ENCODE peak calls at places on chromosomes 4 and X, in six cellular contexts. R is heart left ventricle, D is SK-N-DZ, H is left ventricle myocardium inferior, G is neural crest cell, Z is IMR-90. J is an unnamed sample.
A peak's percentile ranks its signal among the peaks of the same experiment; 100 is the strongest.

GRCh38 chr4:119529788-119530187 is 98.8 kb downstream of the PDE5A start:
- DNase-seq in G (no peak), Z (no peak), H (no peak), R (no peak), D (no peak), J (no peak)

GRCh38 chr4:188417181-188417580 is 277.9 kb downstream of the TRIML1 start:
- DNase-seq in R (no peak), Z (peak; percentile 15), H (no peak), G (no peak), D (no peak), J (no peak)

GRCh38 chr4:154741877-154742851 is 1.6 kb upstream of the LRAT start:
- DNase-seq in Z (no peak), H (no peak), G (peak; percentile 25), R (no peak), D (no peak), J (no peak)

GRCh38 chrX:137982791-137983190 is 416.9 kb downstream of the ZIC3 start:
- DNase-seq in R (no peak), G (no peak), D (no peak), H (no peak), Z (no peak), J (no peak)

GRCh38 chr4:4659871-4660651 is 118.2 kb upstream of the STX18 start:
- DNase-seq in R (no peak), Z (peak; percentile 94), G (no peak), H (no peak), D (no peak), J (peak; percentile 94)

GRCh38 chr4:47669946-47670345 is 167.9 kb downstream of the CORIN start:
- DNase-seq in H (no peak), D (no peak), G (no peak), R (no peak), Z (peak; percentile 34), J (no peak)

GRCh38 chr4:55851885-55852284 is 1.6 kb upstream of the EXOC1 start:
- DNase-seq in Z (no peak), G (no peak), D (no peak), R (no peak), H (no peak), J (no peak)

GRCh38 chr4:185713272-185713671 is 98.7 kb downstream of the SORBS2 start:
- DNase-seq in Z (no peak), D (no peak), R (no peak), G (no peak), H (no peak), J (peak; percentile 39)

GRCh38 chr4:17284323-17285175 is 227.3 kb downstream of the QDPR start:
- DNase-seq in H (no peak), G (no peak), Z (no peak), R (no peak), D (no peak), J (no peak)

J was measured in EH.